ENCODE peak calls at places on chromosomes 6 and 20, in five cellular contexts. H, G, J, A and N are unnamed samples. For H3K4me1, the result is how much of the 10 kb centered on the place peaks cover.

GRCh38 chr6:10837009-10837691 is 1.2 kb downstream of the MAK start:
- DNase-seq in A (peak), H (no peak), G (peak), J (no peak), N (peak)

GRCh38 chr6:30171677-30172471 is 8.5 kb downstream of the TRIM15 start:
- DNase-seq in A (peak), H (no peak), J (peak), G (peak), N (no peak)

GRCh38 chr20:45041464-45042337 is 59.2 kb downstream of the KCNS1 start:
- DNase-seq in J (no peak), A (no peak), H (no peak), G (no peak), N (no peak)

GRCh38 chr6:136812174-136812573 is 10.2 kb upstream of the PEX7 start:
- DNase-seq in A (no peak), H (no peak), J (no peak), G (no peak), N (no peak)

GRCh38 chr20:11034025-11034424 is 360.2 kb upstream of the JAG1 start:
- DNase-seq in J (no peak), G (no peak), A (no peak), H (no peak), N (no peak)

GRCh38 chr6:15409301-15410125 is 163.6 kb downstream of the JARID2 start:
- DNase-seq in H (no peak), A (no peak), J (no peak), G (no peak), N (no peak)

GRCh38 chr20:57872816-57873409 is 163.1 kb upstream of the PMEPA1 start:
- DNase-seq in J (no peak), G (no peak), H (no peak), A (no peak), N (no peak)

GRCh38 chr6:153538491-153538890 is 407.4 kb upstream of the RGS17 start:
- DNase-seq in H (no peak), A (no peak), J (no peak), G (no peak), N (no peak)

GRCh38 chr6:53718597-53719460 is 53.3 kb upstream of the KLHL31 start:
- DNase-seq in A (peak), H (peak), G (no peak), J (peak), N (peak)

GRCh38 chr6:166738361-166738760 is 111.3 kb upstream of the RPS6KA2 start:
- DNase-seq in G (no peak), H (no peak), J (no peak), A (no peak), N (no peak)

GRCh38 chr6:49326337-49326736 is 136.7 kb downstream of the MMUT start:
- DNase-seq in H (no peak), A (no peak), J (no peak), G (no peak), N (no peak)

GRCh38 chr6:125943528-125944433 is 12.8 kb upstream of the HINT3 start:
- DNase-seq in A (no peak), G (no peak), J (no peak), H (no peak), N (no peak)

GRCh38 chr6:73152998-73153757 is 72.1 kb downstream of the KHDC1L start:
- DNase-seq in H (no peak), A (no peak), J (no peak), G (no peak), N (no peak)

GRCh38 chr20:3808141-3808479 is 12.0 kb downstream of the CDC25B start:
- DNase-seq in G (peak), A (no peak), J (no peak), H (peak), N (peak)

GRCh38 chr6:5499644-5500306 is 238.5 kb downstream of the FARS2 start:
- DNase-seq in H (no peak), G (no peak), A (no peak), J (no peak), N (no peak)

GRCh38 chr6:105116150-105116549 is 63.7 kb downstream of the POPDC3 start:
- DNase-seq in A (no peak), G (no peak), H (no peak), J (no peak), N (no peak)

GRCh38 chr20:31475472-31476312 is 604 bp downstream of the REM1 start:
- DNase-seq in A (no peak), J (no peak), G (no peak), H (no peak), N (no peak)

GRCh38 chr6:30770164-30770563 is 25.8 kb upstream of the IER3 start:
- DNase-seq in G (no peak), H (no peak), J (no peak), A (no peak), N (peak)

GRCh38 chr20:58892126-58892931 is 39.8 kb downstream of the GNAS start:
- DNase-seq in J (peak), G (peak), A (peak), H (peak), N (peak)

GRCh38 chr6:12163149-12163548 is 127.0 kb upstream of the EDN1 start:
- DNase-seq in G (no peak), J (peak), A (no peak), H (no peak), N (no peak)

GRCh38 chr6:107495196-107495643 is 5.3 kb downstream of the SOBP start:
- DNase-seq in A (no peak), J (no peak), G (no peak), H (no peak), N (peak)

GRCh38 chr6:143543435-143543834 is 31.9 kb upstream of the FUCA2 start:
- DNase-seq in H (no peak), A (no peak), G (no peak), J (no peak), N (no peak)

GRCh38 chr6:83546636-83547035 is 34.3 kb downstream of the PRSS35 start:
- DNase-seq in G (no peak), H (no peak), J (no peak), A (no peak), N (no peak)

GRCh38 chr6:23511797-23512196 is 614.2 kb upstream of the NRSN1 start:
- DNase-seq in G (no peak), H (no peak), A (no peak), J (no peak), N (no peak)

GRCh38 chr6:11486959-11487358 is 50.6 kb upstream of the TMEM170B start:
- DNase-seq in J (no peak), H (no peak), G (no peak), A (no peak), N (peak)

GRCh38 chr20:46305973-46306360 is 2.3 kb downstream of the CDH22 start:
- DNase-seq in A (no peak), G (no peak), J (no peak), H (no peak), N (no peak)

GRCh38 chr6:50145125-50145524 is 95.4 kb upstream of the DEFB112 start:
- DNase-seq in J (no peak), G (no peak), H (no peak), A (no peak), N (no peak)

GRCh38 chr6:157428418-157429202 is 47.6 kb downstream of the ZDHHC14 start:
- DNase-seq in G (no peak), J (no peak), H (peak), A (no peak), N (peak)

GRCh38 chr6:125804264-125804663 is 13.5 kb downstream of the NCOA7 start:
- DNase-seq in G (no peak), H (no peak), J (no peak), A (no peak), N (no peak)

DNA sequence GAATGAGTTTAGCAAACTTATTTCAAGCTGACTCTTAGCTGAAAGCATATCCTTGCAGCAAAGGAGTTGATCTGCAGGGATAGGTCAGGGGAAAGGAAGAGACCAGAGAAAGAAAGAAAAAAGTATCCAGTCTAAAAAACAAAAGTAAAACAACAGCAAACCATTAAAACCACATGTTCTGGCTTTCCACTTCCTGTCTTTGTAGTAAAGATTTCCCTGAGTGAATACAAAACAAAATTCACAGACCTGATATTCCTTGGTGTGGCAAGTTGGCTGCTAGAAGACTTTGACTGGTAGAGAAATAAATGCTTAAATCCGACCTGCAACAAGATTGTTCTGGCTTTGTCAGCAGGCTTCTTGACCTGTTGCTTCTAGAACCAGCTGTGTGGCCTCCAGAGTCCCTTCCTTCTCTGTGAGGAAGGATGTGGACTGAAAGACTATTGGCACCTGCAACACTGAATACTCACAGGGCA is 23.4 kb upstream of the MCM3 start:
- DNase-seq in H (no peak), J (peak), G (no peak), A (no peak), N (no peak)
- H3K4me1 ChIP-seq in H (under half), J (half or more), G (under half), A (under half), N (under half)

DNA sequence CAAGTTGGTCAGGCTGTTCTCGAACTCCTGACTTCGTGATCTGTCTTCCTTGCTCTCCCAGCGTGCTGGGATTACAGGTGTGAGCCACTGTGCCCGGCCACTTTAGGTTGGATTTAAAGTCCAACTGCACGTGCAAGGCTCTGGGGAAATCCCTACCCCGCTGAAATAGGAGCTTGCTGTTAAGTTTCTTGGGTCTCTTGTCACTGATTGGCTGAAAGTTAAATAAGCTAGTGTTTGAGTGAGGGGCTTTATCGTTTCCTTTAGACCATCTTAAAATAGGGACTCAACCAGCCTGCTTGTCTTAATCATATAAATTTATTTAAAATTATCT is 11.1 kb upstream of the SERINC1 start:
- DNase-seq in G (no peak), A (no peak), H (no peak), J (no peak), N (no peak)
- H3K4me3 ChIP-seq in G (no peak), A (peak), H (no peak), J (no peak), N (no peak)

GRCh38 chr6:31947070-31947675 is 1.3 kb downstream of the CFB start:
- DNase-seq in G (no peak), A (no peak), H (no peak), J (no peak), N (no peak)

GRCh38 chr6:31945507-31946369 is at the start of gene CFB:
- DNase-seq in J (no peak), G (peak), A (no peak), H (peak), N (peak)

GRCh38 chr6:31943742-31944141 is 2.2 kb upstream of the CFB start:
- DNase-seq in A (no peak), H (no peak), G (no peak), J (no peak), N (no peak)

GRCh38 chr6:31946370-31946885 is 533 bp downstream of the CFB start:
- DNase-seq in H (no peak), A (no peak), J (no peak), G (no peak), N (no peak)

DNA sequence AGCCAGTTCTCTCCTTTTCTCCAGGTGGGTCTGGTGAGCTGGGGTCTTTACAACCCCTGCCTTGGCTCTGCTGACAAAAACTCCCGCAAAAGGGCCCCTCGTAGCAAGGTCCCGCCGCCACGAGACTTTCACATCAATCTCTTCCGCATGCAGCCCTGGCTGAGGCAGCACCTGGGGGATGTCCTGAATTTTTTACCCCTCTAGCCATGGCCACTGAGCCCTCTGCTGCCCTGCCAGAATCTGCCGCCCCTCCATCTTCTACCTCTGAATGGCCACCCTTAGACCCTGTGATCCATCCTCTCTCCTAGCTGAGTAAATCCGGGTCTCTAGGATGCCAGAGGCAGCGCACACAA is 765 bp upstream of the CFB start:
- DNase-seq in H (no peak), G (no peak), A (no peak), J (no peak), N (no peak)
- H3K27ac ChIP-seq in H (peak), G (peak), A (no peak), J (no peak), N (peak)

GRCh38 chr20:1393507-1393882 is 641 bp upstream of the FKBP1A start:
- DNase-seq in A (no peak), H (no peak), J (no peak), G (no peak), N (no peak)

GRCh38 chr20:1392443-1392692 is 486 bp downstream of the FKBP1A start:
- DNase-seq in A (no peak), G (no peak), J (no peak), H (no peak), N (no peak)

GRCh38 chr20:1390552-1391403 is 2.1 kb downstream of the FKBP1A start:
- DNase-seq in H (no peak), A (no peak), G (no peak), J (no peak), N (no peak)

GRCh38 chr20:1391640-1392442 is 1.0 kb downstream of the FKBP1A start:
- DNase-seq in A (no peak), H (no peak), G (peak), J (no peak), N (peak)

GRCh38 chr20:1392693-1393506 is at the start of gene FKBP1A:
- DNase-seq in J (peak), A (peak), H (peak), G (peak), N (peak)
- H3K4me1 ChIP-seq in J (half or more), A (under half), H (under half), G (under half), N (under half)

GRCh38 chr6:151763303-151763702 is 44.2 kb upstream of the ESR1 start:
- DNase-seq in H (peak), J (no peak), A (no peak), G (no peak), N (no peak)
- H3K4me3 ChIP-seq in H (peak), J (no peak), A (no peak), G (peak), N (no peak)

GRCh38 chr20:63685269-63686026 is 11.0 kb upstream of the TNFRSF6B start:
- DNase-seq in A (no peak), G (peak), J (no peak), H (no peak), N (peak)

GRCh38 chr20:63687419-63688233 is 8.8 kb upstream of the TNFRSF6B start:
- DNase-seq in H (no peak), J (no peak), A (no peak), G (peak), N (no peak)

GRCh38 chr20:63688234-63689045 is 8.0 kb upstream of the TNFRSF6B start:
- DNase-seq in G (peak), J (no peak), A (no peak), H (no peak), N (peak)

GRCh38 chr20:63686492-63687321 is 9.7 kb upstream of the TNFRSF6B start:
- DNase-seq in H (peak), J (no peak), A (no peak), G (peak), N (peak)

DNA sequence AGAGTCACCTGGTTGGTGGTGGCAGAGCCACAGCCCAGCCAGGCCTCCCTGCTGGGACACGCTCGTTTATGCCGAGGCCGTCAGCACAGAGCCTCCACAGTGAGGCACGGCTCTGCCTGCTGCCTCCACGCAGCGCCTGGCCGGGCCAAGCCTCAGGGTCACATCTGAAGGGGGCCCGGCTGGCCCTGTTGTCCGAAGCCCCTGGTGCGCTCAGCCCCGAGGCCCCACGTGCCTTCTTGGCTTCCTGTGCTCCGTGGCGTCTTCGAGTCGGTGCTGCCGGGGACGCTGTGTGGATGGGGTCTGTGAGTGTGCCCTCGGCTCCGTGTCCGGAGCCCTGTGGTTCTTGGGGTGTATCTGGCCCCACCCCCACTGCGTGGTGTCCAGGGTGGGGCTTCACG is 10.4 kb upstream of the TNFRSF6B start:
- DNase-seq in H (no peak), J (no peak), A (no peak), G (peak), N (no peak)
- H3K27ac ChIP-seq in H (peak), J (no peak), A (peak), G (no peak), N (peak)

DNA sequence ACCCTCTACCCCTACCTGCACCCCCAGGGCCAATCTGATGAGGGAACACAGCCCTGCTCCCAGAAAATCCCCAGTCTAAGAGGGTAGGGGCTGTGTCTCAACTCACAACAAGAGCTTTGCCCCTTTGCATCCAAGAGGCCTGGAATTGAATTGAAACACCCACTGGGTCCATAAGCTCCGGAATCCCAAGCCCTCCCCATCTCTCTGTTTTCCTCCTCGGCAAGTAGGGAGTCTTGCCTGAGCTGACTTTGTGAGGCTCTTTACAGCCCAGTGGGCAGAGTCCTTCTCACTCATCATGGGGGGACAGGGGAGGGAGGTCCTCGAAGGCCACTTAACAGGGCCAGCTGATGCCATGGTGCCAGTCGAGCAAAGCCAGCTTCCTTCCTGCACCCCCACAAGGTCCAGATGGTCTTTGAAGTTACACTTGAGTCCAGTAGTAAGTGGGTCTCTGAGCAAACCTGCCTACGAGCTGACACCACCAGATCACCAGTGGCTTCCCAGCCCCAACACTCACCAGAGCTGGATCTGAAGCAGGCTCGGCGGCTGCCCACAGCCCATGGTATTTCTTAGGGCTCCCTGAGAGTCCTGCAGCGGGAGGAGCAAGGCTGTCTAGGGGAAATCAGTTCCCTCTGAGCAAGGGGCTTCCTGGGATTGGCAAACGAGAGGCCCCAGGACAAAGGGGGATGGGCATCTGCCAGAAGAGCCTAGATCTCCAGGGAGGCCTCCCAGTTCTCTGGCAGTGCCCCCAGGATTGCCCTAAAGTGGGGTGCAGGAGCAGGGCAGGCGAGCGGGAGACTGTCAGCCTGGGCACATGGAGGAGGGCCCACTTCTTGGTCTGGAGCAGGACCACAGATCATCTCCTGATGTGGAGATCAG is 144.5 kb downstream of the VEGFA start:
- DNase-seq in A (no peak), J (no peak), G (no peak), H (no peak), N (no peak)
- H3K4me1 ChIP-seq in A (under half), J (under half), G (under half), H (under half), N (under half)